ENCODE peak calls at places on chromosomes 2 and 18, in eight cellular contexts. G, Y, Q, V, T, K, O and P are unnamed samples.

GRCh38 chr2:104897515-104898184 is 43.7 kb downstream of the POU3F3 start:
- DNase-seq in G (no peak), Y (peak), Q (no peak), V (no peak), T (no peak), K (no peak), O (no peak), P (no peak)

GRCh38 chr2:189960346-189960745 is 102.2 kb downstream of the MSTN start:
- DNase-seq in G (no peak), Y (no peak), Q (no peak), V (no peak), T (no peak), K (no peak), O (no peak), P (no peak)

GRCh38 chr2:28695245-28695647 is 56.4 kb upstream of the PPP1CB start:
- DNase-seq in G (no peak), Y (no peak), Q (no peak), V (no peak), T (no peak), K (peak), O (no peak), P (no peak)

GRCh38 chr2:191869781-191870180 is 22.9 kb upstream of the CAVIN2 start:
- DNase-seq in G (no peak), Y (no peak), Q (no peak), V (no peak), T (no peak), K (no peak), O (no peak), P (no peak)

GRCh38 chr2:182616471-182617393 is 99.3 kb upstream of the DNAJC10 start:
- DNase-seq in G (no peak), Y (peak), Q (no peak), V (no peak), T (no peak), K (no peak), O (peak), P (no peak)

GRCh38 chr2:10811552-10811951 is 1.0 kb downstream of the PDIA6 start:
- DNase-seq in G (no peak), Y (no peak), Q (no peak), V (no peak), T (no peak), K (no peak), O (no peak), P (no peak)

GRCh38 chr2:217407466-217407865 is 547.6 kb upstream of the TNP1 start:
- DNase-seq in G (no peak), Y (no peak), Q (no peak), V (no peak), T (no peak), K (no peak), O (no peak), P (no peak)

GRCh38 chr2:204180671-204181070 is 244.1 kb downstream of the ICOS start:
- DNase-seq in G (no peak), Y (no peak), Q (no peak), V (no peak), T (no peak), K (no peak), O (no peak), P (no peak)

GRCh38 chr2:152240559-152241231 is 65.1 kb upstream of the STAM2 start:
- DNase-seq in G (no peak), Y (peak), Q (no peak), V (no peak), T (no peak), K (no peak), O (peak), P (no peak)

GRCh38 chr2:40554665-40555294 is 102.9 kb upstream of the SLC8A1 start:
- DNase-seq in G (no peak), Y (peak), Q (peak), V (peak), T (peak), K (peak), O (peak), P (peak)

GRCh38 chr2:30104273-30104672 is 42.5 kb upstream of the YPEL5 start:
- DNase-seq in G (no peak), Y (no peak), Q (no peak), V (no peak), T (no peak), K (no peak), O (no peak), P (no peak)

GRCh38 chr18:59613903-59614302 is 83.3 kb downstream of the CCBE1 start:
- DNase-seq in G (no peak), Y (no peak), Q (no peak), V (no peak), T (no peak), K (no peak), O (no peak), P (no peak)

GRCh38 chr18:76357585-76358265 is 137.3 kb downstream of the ZNF516 start:
- DNase-seq in G (no peak), Y (no peak), Q (no peak), V (no peak), T (no peak), K (no peak), O (no peak), P (no peak)

GRCh38 chr2:191436368-191437055 is 191.3 kb downstream of the MYO1B start:
- DNase-seq in G (no peak), Y (no peak), Q (no peak), V (no peak), T (no peak), K (no peak), O (no peak), P (no peak)

GRCh38 chr2:235027558-235028214 is 75.9 kb downstream of the SH3BP4 start:
- DNase-seq in G (no peak), Y (peak), Q (no peak), V (no peak), T (no peak), K (no peak), O (peak), P (no peak)

GRCh38 chr2:216574586-216574985 is 58.6 kb upstream of the IGFBP2 start:
- DNase-seq in G (no peak), Y (no peak), Q (no peak), V (no peak), T (no peak), K (no peak), O (no peak), P (no peak)

GRCh38 chr18:5630766-5631413 is 87.1 kb upstream of the EPB41L3 start:
- DNase-seq in G (no peak), Y (peak), Q (no peak), V (no peak), T (no peak), K (no peak), O (no peak), P (peak)

GRCh38 chr2:217393585-217394032 is 533.7 kb upstream of the TNP1 start:
- DNase-seq in G (no peak), Y (peak), Q (no peak), V (peak), T (no peak), K (peak), O (peak), P (no peak)

GRCh38 chr18:31065036-31065773 is 22.7 kb upstream of the DSC3 start:
- DNase-seq in G (no peak), Y (no peak), Q (no peak), V (no peak), T (no peak), K (no peak), O (no peak), P (no peak)

GRCh38 chr2:158772306-158773078 is 22.6 kb upstream of the DAPL1 start:
- DNase-seq in G (no peak), Y (no peak), Q (no peak), V (no peak), T (no peak), K (no peak), O (no peak), P (no peak)

GRCh38 chr2:9703701-9704221 is 73.0 kb upstream of the YWHAQ start:
- DNase-seq in G (no peak), Y (peak), Q (peak), V (peak), T (no peak), K (no peak), O (peak), P (no peak)

GRCh38 chr2:172084734-172085459 is 410 bp upstream of the DLX1 start:
- DNase-seq in G (peak), Y (peak), Q (peak), V (peak), T (peak), K (peak), O (peak), P (peak)

GRCh38 chr2:25079050-25079635 is 37.3 kb downstream of the EFR3B start:
- DNase-seq in G (no peak), Y (no peak), Q (no peak), V (no peak), T (no peak), K (no peak), O (no peak), P (no peak)

GRCh38 chr2:138132108-138132507 is 167.8 kb downstream of the HNMT start:
- DNase-seq in G (no peak), Y (no peak), Q (no peak), V (no peak), T (no peak), K (no peak), O (no peak), P (no peak)

DNA sequence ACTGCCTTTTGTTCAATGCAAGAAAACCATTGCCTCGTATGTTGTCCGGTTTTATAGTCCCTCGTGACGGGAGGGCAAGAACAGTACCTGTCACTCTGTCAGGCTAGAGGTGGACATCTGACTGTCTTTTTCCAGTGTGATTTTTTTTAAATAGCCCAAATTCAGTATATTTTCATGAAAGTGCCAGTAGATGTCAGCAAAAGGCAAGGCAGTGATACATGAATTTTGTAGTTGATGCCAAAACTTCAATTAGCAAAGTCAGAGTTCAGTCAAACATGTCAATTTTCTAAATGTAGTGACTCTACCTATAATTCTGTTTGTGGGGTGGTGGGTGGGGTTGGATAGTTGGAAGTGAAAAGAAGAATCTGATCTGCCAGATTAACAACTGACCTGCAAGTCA is 296.0 kb upstream of the MC4R start:
- DNase-seq in G (no peak), Y (no peak), Q (no peak), V (no peak), T (no peak), K (no peak), O (no peak), P (no peak)
- TF ChIP-seq CTCF in G (no peak), Y (no peak), Q (no peak), V (no peak), T (peak), K (no peak), O (no peak), P (no peak)

GRCh38 chr2:120485096-120485495 is 139.2 kb downstream of the INHBB start:
- DNase-seq in G (no peak), Y (no peak), Q (no peak), V (peak), T (no peak), K (no peak), O (no peak), P (no peak)
- TF ChIP-seq CTCF in G (no peak), Y (no peak), Q (no peak), V (no peak), T (no peak), K (no peak), O (no peak), P (no peak)

GRCh38 chr2:61144697-61145268 is 17.2 kb upstream of the C2orf74 start:
- DNase-seq in G (peak), Y (peak), Q (peak), V (peak), T (peak), K (peak), O (peak), P (peak)
- TF ChIP-seq CTCF in G (no peak), Y (no peak), Q (no peak), V (no peak), T (no peak), K (peak), O (peak), P (no peak)

GRCh38 chr2:208406474-208407451 is at the start of gene PTH2R:
- DNase-seq in G (no peak), Y (peak), Q (no peak), V (no peak), T (peak), K (no peak), O (no peak), P (no peak)
- TF ChIP-seq CTCF in G (no peak), Y (no peak), Q (no peak), V (no peak), T (no peak), K (no peak), O (no peak), P (no peak)

GRCh38 chr2:55511508-55512124 is 7.9 kb upstream of the CFAP36 start:
- DNase-seq in G (no peak), Y (no peak), Q (no peak), V (no peak), T (no peak), K (no peak), O (peak), P (no peak)
- TF ChIP-seq CTCF in G (peak), Y (peak), Q (no peak), V (no peak), T (peak), K (no peak), O (peak), P (no peak)

GRCh38 chr2:86023366-86023712 is 82.3 kb downstream of the POLR1A start:
- DNase-seq in G (no peak), Y (no peak), Q (no peak), V (no peak), T (no peak), K (no peak), O (no peak), P (no peak)
- TF ChIP-seq CTCF in G (no peak), Y (no peak), Q (no peak), V (no peak), T (no peak), K (no peak), O (no peak), P (no peak)

GRCh38 chr18:55999641-56000040 is 411.6 kb upstream of the TCF4 start:
- DNase-seq in G (no peak), Y (no peak), Q (no peak), V (no peak), T (no peak), K (no peak), O (no peak), P (no peak)

GRCh38 chr18:55996726-55997125 is 408.7 kb upstream of the TCF4 start:
- DNase-seq in G (no peak), Y (no peak), Q (no peak), V (no peak), T (no peak), K (no peak), O (no peak), P (no peak)

GRCh38 chr18:55998071-55998522 is 410.1 kb upstream of the TCF4 start:
- DNase-seq in G (no peak), Y (peak), Q (no peak), V (no peak), T (no peak), K (no peak), O (peak), P (no peak)

GRCh38 chr18:56000041-56000440 is 412.0 kb upstream of the TCF4 start:
- DNase-seq in G (no peak), Y (no peak), Q (no peak), V (no peak), T (no peak), K (no peak), O (peak), P (no peak)

GRCh38 chr18:55997156-55997561 is 409.2 kb upstream of the TCF4 start:
- DNase-seq in G (no peak), Y (no peak), Q (no peak), V (no peak), T (no peak), K (no peak), O (no peak), P (no peak)
- TF ChIP-seq CTCF in G (no peak), Y (no peak), Q (no peak), V (no peak), T (no peak), K (no peak), O (no peak), P (no peak)

GRCh38 chr18:63158676-63159291 is 160.8 kb downstream of the BCL2 start:
- DNase-seq in G (no peak), Y (no peak), Q (no peak), V (no peak), T (no peak), K (no peak), O (no peak), P (no peak)
- TF ChIP-seq CTCF in G (no peak), Y (no peak), Q (no peak), V (no peak), T (peak), K (no peak), O (no peak), P (no peak)